ENCODE peak calls at places on chromosomes 5 and 9, in ten cellular contexts. O is Peyer's patch, K is IMR-90, A is heart left ventricle, B is GM12891, C is HCT116, N is NB4, Y is endothelial cell of umbilical vein, E is breast epithelium, D is lower leg skin. Z is an unnamed sample.
A peak's percentile ranks its signal among the peaks of the same experiment; 100 is the strongest.

GRCh38 chr5:132046915-132047314 is 13.5 kb upstream of the IL3 start:
- DNase-seq in O (no peak), K (no peak), A (peak; percentile 7), B (no peak), C (no peak), N (no peak), Y (no peak), E (no peak), D (no peak), Z (no peak)

GRCh38 chr5:179823937-179824744 is 3.4 kb downstream of the SQSTM1 start:
- DNase-seq in O (no peak), K (no peak), A (peak; percentile 19), B (no peak), C (no peak), N (no peak), Y (no peak), E (no peak), D (no peak), Z (no peak)

GRCh38 chr9:74035786-74036185 is 461.3 kb upstream of the RORB start:
- DNase-seq in O (no peak), K (no peak), A (no peak), B (no peak), C (no peak), N (no peak), Y (no peak), E (no peak), D (no peak), Z (no peak)

GRCh38 chr5:37792976-37793328 is 46.9 kb downstream of the GDNF start:
- DNase-seq in O (no peak), K (peak; percentile 87), A (no peak), B (no peak), C (no peak), N (peak; percentile 12), Y (no peak), E (no peak), D (no peak), Z (peak; percentile 61)

GRCh38 chr5:23208959-23209431 is 298.4 kb upstream of the PRDM9 start:
- DNase-seq in O (no peak), K (peak; percentile 23), A (no peak), B (peak; percentile 27), C (no peak), N (peak; percentile 78), Y (no peak), E (no peak), D (no peak), Z (peak; percentile 41)

GRCh38 chr9:73265876-73266275 is 114.2 kb downstream of the ANXA1 start:
- DNase-seq in O (no peak), K (no peak), A (no peak), B (no peak), C (no peak), N (no peak), Y (no peak), E (no peak), D (no peak), Z (no peak)

GRCh38 chr5:73994963-73995362 is 369.0 kb downstream of the ARHGEF28 start:
- DNase-seq in O (no peak), K (no peak), A (no peak), B (no peak), C (no peak), N (no peak), Y (no peak), E (no peak), D (no peak), Z (no peak)

GRCh38 chr5:56566374-56567249 is 248.7 kb upstream of the MAP3K1 start:
- DNase-seq in O (no peak), K (no peak), A (no peak), B (no peak), C (no peak), N (peak; percentile 74), Y (no peak), E (no peak), D (no peak), Z (no peak)

DNA sequence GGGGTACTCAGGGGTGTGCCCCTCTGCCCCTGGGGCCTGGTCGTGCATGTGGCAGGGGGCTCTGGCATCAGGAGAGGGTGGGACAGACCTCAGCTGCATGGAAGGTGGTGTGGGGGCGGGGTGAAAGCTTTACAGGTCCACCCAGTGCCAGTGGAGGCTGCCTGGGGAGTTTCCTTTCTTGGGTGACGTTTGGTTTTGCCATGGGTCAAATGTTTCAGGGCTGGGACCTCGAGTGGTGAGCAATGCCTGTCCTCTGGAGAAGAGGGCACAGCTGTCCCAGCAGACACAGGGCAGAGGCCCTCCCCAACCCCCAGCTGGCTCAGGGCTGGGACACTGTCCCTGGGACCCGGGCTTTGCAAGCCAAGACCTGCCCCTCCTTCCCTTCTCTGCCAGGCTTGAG is 3.6 kb downstream of the RXRA start:
- DNase-seq in O (no peak), K (no peak), A (peak; percentile 68), B (no peak), C (no peak), N (no peak), Y (no peak), E (no peak), D (no peak), Z (no peak)
- TF ChIP-seq POLR2A in O (peak; percentile 64), K (no peak), A (no peak), B (no peak), C (no peak), N (no peak), Y (no peak), E (no peak), D (no peak), Z (no peak)

GRCh38 chr5:174723979-174724483 is 351 bp upstream of the MSX2 start:
- DNase-seq in O (no peak), K (no peak), A (no peak), B (no peak), C (peak; percentile 59), N (no peak), Y (no peak), E (no peak), D (no peak), Z (no peak)

GRCh38 chr5:174725991-174726601 is 1.7 kb downstream of the MSX2 start:
- DNase-seq in O (no peak), K (no peak), A (no peak), B (no peak), C (no peak), N (no peak), Y (no peak), E (no peak), D (no peak), Z (no peak)

GRCh38 chr5:174723315-174723978 is 935 bp upstream of the MSX2 start:
- DNase-seq in O (no peak), K (no peak), A (no peak), B (no peak), C (no peak), N (no peak), Y (no peak), E (no peak), D (no peak), Z (no peak)

GRCh38 chr5:174725261-174725990 is 1.0 kb downstream of the MSX2 start:
- DNase-seq in O (no peak), K (no peak), A (no peak), B (no peak), C (no peak), N (no peak), Y (no peak), E (no peak), D (no peak), Z (no peak)

DNA sequence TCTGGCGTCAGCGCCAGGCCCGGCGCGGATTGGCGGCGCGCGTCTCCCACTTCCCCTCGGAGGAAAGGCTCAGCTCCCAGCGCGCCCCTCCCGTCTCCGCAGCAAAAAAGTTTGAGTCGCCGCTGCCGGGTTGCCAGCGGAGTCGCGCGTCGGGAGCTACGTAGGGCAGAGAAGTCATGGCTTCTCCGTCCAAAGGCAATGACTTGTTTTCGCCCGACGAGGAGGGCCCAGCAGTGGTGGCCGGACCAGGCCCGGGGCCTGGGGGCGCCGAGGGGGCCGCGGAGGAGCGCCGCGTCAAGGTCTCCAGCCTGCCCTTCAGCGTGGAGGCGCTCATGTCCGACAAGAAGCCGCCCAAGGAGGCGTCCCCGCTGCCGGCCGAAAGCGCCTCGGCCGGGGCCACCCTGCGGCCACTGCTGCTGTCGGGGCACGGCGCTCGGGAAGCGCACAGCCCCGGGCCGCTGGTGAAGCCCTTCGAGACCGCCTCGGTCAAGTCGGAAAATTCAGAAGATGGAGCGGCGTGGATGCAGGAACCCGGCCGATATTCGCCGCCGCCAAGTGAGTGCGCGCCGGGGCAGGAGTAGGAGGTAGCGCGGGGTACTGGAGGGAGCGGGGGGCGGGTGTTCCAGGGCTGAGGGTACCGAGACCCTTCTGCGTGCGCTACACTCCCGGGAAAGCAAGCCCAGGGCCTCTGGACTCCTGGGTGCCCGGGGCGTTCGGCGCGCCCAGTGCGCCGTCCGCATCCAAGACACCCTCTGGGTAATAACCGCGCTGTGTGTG is at the start of gene MSX2:
- DNase-seq in O (no peak), K (peak; percentile 86), A (peak; percentile 91), B (no peak), C (peak; percentile 80), N (no peak), Y (peak; percentile 13), E (peak; percentile 94), D (peak; percentile 83), Z (no peak)
- TF ChIP-seq POLR2A in O (peak; percentile 82), K (peak; percentile 59), A (peak; percentile 76), B (no peak), C (no peak), N (no peak), Y (no peak), E (peak; percentile 51), D (no peak), Z (no peak)

GRCh38 chr5:67432601-67433000 is 236.0 kb upstream of the CD180 start:
- DNase-seq in O (no peak), K (no peak), A (no peak), B (no peak), C (no peak), N (no peak), Y (no peak), E (no peak), D (no peak), Z (no peak)

GRCh38 chr5:67437905-67438845 is 241.6 kb upstream of the CD180 start:
- DNase-seq in O (no peak), K (no peak), A (no peak), B (no peak), C (no peak), N (peak; percentile 37), Y (peak; percentile 69), E (no peak), D (no peak), Z (no peak)

GRCh38 chr5:67431191-67431590 is 234.6 kb upstream of the CD180 start:
- DNase-seq in O (no peak), K (no peak), A (no peak), B (no peak), C (no peak), N (no peak), Y (no peak), E (no peak), D (no peak), Z (no peak)

DNA sequence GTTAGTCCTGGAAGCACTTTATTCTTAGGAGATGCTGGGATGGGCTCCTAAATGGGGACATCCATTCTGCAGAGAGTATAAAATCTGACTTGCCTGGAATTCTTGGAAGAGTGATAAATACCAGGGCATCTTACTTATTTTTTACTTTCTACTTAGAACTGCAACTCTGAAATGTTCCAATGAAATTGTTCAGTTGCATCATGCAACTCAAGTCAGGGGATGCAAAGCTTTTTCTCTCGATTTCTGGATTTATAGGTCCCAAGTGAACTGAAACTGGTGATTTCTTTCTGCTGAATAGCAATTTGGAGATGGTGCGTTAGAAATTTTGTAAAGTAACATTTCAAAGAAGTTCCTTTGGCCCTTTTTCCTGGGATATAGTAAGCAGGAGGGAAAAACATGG is 238.4 kb upstream of the CD180 start:
- DNase-seq in O (no peak), K (no peak), A (no peak), B (no peak), C (no peak), N (no peak), Y (no peak), E (no peak), D (no peak), Z (no peak)
- TF ChIP-seq POLR2A in O (no peak), K (no peak), A (no peak), B (no peak), C (no peak), N (no peak), Y (no peak), E (no peak), D (no peak), Z (no peak)

DNA sequence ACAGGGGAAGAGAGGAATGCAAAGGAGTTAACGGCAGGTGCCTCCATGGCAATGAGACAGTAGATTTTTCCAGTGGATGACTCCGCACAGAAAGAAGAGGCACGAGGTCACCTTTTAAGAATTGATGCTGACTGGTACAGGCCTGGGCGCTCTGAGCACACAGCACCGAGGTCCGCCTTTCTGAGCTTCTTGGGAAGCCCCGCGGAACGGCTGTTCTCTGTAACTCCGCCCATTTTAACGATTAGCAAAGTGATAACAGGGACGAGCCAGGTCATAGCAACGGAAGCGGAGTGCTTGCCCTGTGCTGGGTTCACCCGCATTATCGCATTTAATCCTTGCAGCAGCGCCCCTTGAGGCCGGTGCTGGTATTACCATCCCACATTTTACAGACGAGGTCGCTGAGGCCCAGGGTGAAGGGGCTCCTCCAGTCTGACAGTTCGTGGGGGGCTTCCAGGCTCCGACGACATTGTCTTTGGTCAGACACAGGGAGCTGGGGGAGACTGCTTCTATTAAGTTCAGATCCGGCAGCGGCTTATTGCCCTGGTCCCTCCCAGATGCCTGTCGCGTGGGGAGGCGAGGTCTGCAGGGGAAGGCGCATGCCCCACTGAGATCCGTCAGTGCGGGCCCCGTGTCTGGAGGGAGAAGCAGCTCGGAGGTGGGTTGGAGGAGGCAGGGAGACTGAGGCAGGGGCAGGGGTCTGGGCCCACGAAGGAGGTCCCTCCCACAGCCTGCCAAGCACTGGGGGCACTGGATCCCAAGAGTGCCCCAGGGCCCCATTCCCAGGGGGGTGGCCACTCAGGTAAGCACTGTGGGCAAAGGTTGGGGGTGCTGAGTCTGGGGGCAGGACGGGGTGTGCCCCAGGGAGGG is 22.3 kb upstream of the HMCN2 start:
- DNase-seq in O (peak; percentile 77), K (peak; percentile 25), A (peak; percentile 81), B (peak; percentile 75), C (peak; percentile 47), N (peak; percentile 68), Y (peak; percentile 35), E (peak; percentile 76), D (peak; percentile 61), Z (no peak)
- TF ChIP-seq POLR2A in O (no peak), K (no peak), A (no peak), B (no peak), C (no peak), N (no peak), Y (no peak), E (no peak), D (no peak), Z (no peak)